ENCODE peak calls at places on chromosomes 3 and 15, in ten cellular contexts. W, D, L, H, E, P, C, T, F and J are unnamed samples.

GRCh38 chr3:177810162-177810623 is 612.9 kb upstream of the TBL1XR1 start:
- DNase-seq in W (peak; percentile 47), D (no peak), L (peak; percentile 95), H (no peak), E (no peak), P (no peak), C (no peak), T (peak; percentile 94), F (peak; percentile 45), J (no peak)

GRCh38 chr3:182861345-182861744 is 68.0 kb downstream of the ATP11B start:
- DNase-seq in W (no peak), D (peak; percentile 10), L (no peak), H (no peak), E (no peak), P (no peak), C (no peak), T (no peak), F (no peak), J (no peak)

GRCh38 chr3:10437272-10437994 is 68.0 kb downstream of the ATP2B2 start:
- DNase-seq in W (peak; percentile 78), D (peak; percentile 2), L (peak; percentile 10), H (no peak), E (peak; percentile 81), P (peak; percentile 82), C (no peak), T (peak; percentile 48), F (no peak), J (peak; percentile 38)

GRCh38 chr3:120072867-120073525 is 21.3 kb downstream of the GSK3B start:
- DNase-seq in W (no peak), D (peak; percentile 35), L (peak; percentile 46), H (no peak), E (peak; percentile 44), P (no peak), C (no peak), T (no peak), F (no peak), J (no peak)

GRCh38 chr3:46538803-46539442 is 27.2 kb downstream of the LRRC2 start:
- DNase-seq in W (peak; percentile 36), D (peak; percentile 70), L (peak; percentile 71), H (no peak), E (peak; percentile 96), P (peak; percentile 96), C (peak; percentile 43), T (peak; percentile 77), F (no peak), J (peak; percentile 83)

GRCh38 chr15:98203872-98204660 is 243.6 kb downstream of the ARRDC4 start:
- DNase-seq in W (no peak), D (no peak), L (no peak), H (no peak), E (no peak), P (no peak), C (no peak), T (no peak), F (no peak), J (no peak)

GRCh38 chr3:66272016-66272415 is 51.2 kb downstream of the SLC25A26 start:
- DNase-seq in W (no peak), D (no peak), L (no peak), H (no peak), E (no peak), P (no peak), C (no peak), T (peak; percentile 52), F (no peak), J (no peak)

GRCh38 chr3:96631050-96631449 is 183.3 kb upstream of the EPHA6 start:
- DNase-seq in W (no peak), D (no peak), L (peak; percentile 56), H (no peak), E (no peak), P (no peak), C (no peak), T (no peak), F (no peak), J (no peak)

GRCh38 chr3:98563661-98564281 is 29.6 kb downstream of the CPOX start:
- DNase-seq in W (no peak), D (no peak), L (peak; percentile 81), H (no peak), E (peak; percentile 74), P (no peak), C (no peak), T (peak; percentile 60), F (no peak), J (no peak)

GRCh38 chr15:25716414-25717102 is 146.6 kb downstream of the ATP10A start:
- DNase-seq in W (no peak), D (no peak), L (no peak), H (no peak), E (no peak), P (peak; percentile 54), C (no peak), T (no peak), F (no peak), J (no peak)

GRCh38 chr3:56219894-56220805 is 248.1 kb downstream of the ERC2 start:
- DNase-seq in W (peak; percentile 24), D (no peak), L (no peak), H (no peak), E (no peak), P (no peak), C (no peak), T (no peak), F (no peak), J (peak; percentile 32)

GRCh38 chr15:72042054-72042453 is 75.9 kb downstream of the MYO9A start:
- DNase-seq in W (no peak), D (no peak), L (no peak), H (no peak), E (no peak), P (no peak), C (no peak), T (no peak), F (no peak), J (no peak)

DNA sequence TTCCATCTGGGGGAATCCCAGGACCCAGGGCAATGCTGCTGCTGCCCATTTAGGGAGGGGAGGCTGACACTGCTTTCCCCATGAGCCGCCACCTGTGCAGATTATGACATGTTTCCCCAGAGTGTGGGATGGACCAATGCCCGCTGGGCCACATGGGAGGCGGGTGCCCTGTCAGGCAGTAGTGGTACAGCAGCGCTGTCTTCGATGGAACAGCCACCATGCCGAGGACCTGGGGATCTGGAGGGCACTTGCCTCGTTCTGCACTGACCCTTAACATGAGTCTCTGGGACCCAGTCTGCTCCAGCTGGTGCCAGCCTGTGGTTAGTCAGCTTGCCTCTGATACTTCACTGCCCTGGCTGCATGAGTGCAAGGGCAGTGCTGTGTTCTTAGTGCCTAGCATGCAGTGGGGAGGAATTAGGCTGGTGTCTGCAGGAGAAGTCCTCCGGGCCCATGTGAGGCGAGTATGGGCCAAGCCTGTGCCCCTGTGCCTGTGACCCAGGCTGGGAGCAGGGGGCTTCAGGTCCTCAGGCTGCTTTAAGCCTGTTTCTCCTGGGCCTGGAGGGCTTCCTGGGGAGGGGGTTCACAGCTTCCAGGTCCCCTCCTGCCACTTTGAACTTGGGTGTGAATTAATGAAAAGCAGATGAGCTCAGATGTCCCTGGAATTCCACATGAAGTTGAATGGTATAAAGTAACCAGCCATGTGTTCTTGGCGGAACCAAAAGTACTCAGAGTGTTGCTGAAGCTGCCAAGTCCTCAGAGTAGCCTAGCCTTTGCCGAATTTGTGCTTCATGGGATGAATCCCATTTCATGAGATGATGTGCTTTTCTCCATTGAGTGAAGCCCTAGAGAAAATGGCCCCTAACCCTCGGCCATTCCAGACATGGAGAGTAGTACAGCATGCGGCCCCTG is 22.9 kb downstream of the KLF13 start:
- DNase-seq in W (no peak), D (no peak), L (no peak), H (no peak), E (peak; percentile 38), P (peak; percentile 77), C (no peak), T (no peak), F (no peak), J (no peak)
- H3K36me3 ChIP-seq in W (peaks cover 2% of the 10 kb centered on the region), D (peaks cover 4% of the 10 kb centered on the region), L (no peaks in the 10 kb centered on the region), H (no peaks in the 10 kb centered on the region), E (peaks cover 7% of the 10 kb centered on the region), P (no peaks in the 10 kb centered on the region), C (peaks cover 4% of the 10 kb centered on the region), T (no peaks in the 10 kb centered on the region), F (no peaks in the 10 kb centered on the region), J (peaks cover 2% of the 10 kb centered on the region)

DNA sequence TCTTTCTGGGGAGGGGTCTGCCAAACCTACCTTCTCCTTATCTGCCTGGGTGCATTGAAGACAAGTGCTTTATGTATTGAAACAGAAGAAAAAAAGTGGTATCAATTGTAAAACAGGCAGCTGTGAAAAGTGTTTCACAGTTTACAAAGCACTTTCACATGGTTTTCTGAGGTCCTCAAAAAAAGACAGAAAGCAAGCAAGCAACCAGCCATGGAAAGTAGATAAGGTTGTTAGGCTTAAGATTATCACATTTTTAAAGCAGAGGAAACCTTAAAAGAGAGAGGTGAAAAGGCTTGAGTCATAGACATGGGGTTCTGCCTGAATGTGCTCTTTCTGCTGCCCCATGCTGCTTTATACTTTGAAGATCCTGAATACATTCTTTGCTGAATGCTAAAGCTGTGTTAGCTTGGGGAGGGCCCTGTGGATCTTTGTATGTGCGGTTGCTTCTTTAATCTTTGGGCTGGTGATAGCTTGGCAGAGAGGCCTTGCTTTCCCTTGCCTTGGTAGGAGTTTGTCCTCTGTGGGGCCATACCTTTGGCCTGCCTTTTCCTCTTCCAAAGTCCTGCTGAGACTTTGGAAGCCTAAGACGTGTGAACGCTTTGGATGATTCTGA is 2.6 kb downstream of the SMAD3 start:
- DNase-seq in W (no peak), D (peak; percentile 86), L (no peak), H (no peak), E (no peak), P (no peak), C (no peak), T (no peak), F (no peak), J (no peak)
- H3K4me3 ChIP-seq in W (peak overlapping the region; percentile 67), D (peak overlapping the region; percentile 85), L (peak overlapping the region; percentile 100), H (no peak overlapping the region), E (peak overlapping the region; percentile 93), P (peak overlapping the region; percentile 85), C (no peak overlapping the region), T (peak overlapping the region; percentile 95), F (peak overlapping the region; percentile 81), J (peak overlapping the region; percentile 95)

GRCh38 chr15:62063851-62064635 is 2.7 kb upstream of the C2CD4A start:
- DNase-seq in W (peak; percentile 18), D (peak; percentile 67), L (peak; percentile 55), H (no peak), E (no peak), P (no peak), C (no peak), T (no peak), F (no peak), J (peak; percentile 67)
- H3K27me3 ChIP-seq in W (peaks cover 3% of the 10 kb centered on the region), D (no peaks in the 10 kb centered on the region), L (peaks cover 7% of the 10 kb centered on the region), H (no peaks in the 10 kb centered on the region), E (peaks cover 4% of the 10 kb centered on the region), P (peaks cover 6% of the 10 kb centered on the region), C (no peaks in the 10 kb centered on the region), T (peaks cover 21% of the 10 kb centered on the region), F (no peaks in the 10 kb centered on the region), J (peaks cover 10% of the 10 kb centered on the region)

GRCh38 chr3:172615296-172615695 is 92.1 kb upstream of the TNFSF10 start:
- DNase-seq in W (no peak), D (no peak), L (no peak), H (no peak), E (no peak), P (no peak), C (no peak), T (no peak), F (no peak), J (no peak)
- H3K36me3 ChIP-seq in W (no peaks in the 10 kb centered on the region), D (no peaks in the 10 kb centered on the region), L (no peaks in the 10 kb centered on the region), H (no peaks in the 10 kb centered on the region), E (no peaks in the 10 kb centered on the region), P (no peaks in the 10 kb centered on the region), C (no peaks in the 10 kb centered on the region), T (no peaks in the 10 kb centered on the region), F (no peaks in the 10 kb centered on the region), J (no peaks in the 10 kb centered on the region)